ENCODE peak calls at places on chromosomes 6 and 20, in eight cellular contexts. L is neural progenitor cell, U is ovary, Z is HCT116, J is AG04450, A is small intestine, K is mucosa of descending colon, F is choroid plexus epithelial cell. R is an unnamed sample.

GRCh38 chr6:27161946-27162603 is 85.4 kb upstream of the PRSS16 start:
- DNase-seq in L (peak), U (no peak), Z (peak), J (no peak), A (peak), K (peak), F (peak), R (no peak)

GRCh38 chr6:29451471-29452193 is 5.2 kb downstream of the OR11A1 start:
- DNase-seq in L (no peak), U (no peak), Z (no peak), J (no peak), A (no peak), K (no peak), F (peak), R (no peak)

GRCh38 chr20:61331542-61331941 is 79.5 kb downstream of the CDH4 start:
- DNase-seq in L (peak), U (no peak), Z (no peak), J (no peak), A (no peak), K (no peak), F (no peak), R (peak)

GRCh38 chr6:41073968-41074691 is 1.4 kb downstream of the NFYA start:
- DNase-seq in L (peak), U (no peak), Z (no peak), J (no peak), A (peak), K (no peak), F (peak), R (no peak)

GRCh38 chr6:152268846-152269442 is 368.2 kb downstream of the SYNE1 start:
- DNase-seq in L (no peak), U (no peak), Z (no peak), J (no peak), A (no peak), K (no peak), F (peak), R (no peak)

GRCh38 chr6:20211037-20211940 is 980 bp downstream of the MBOAT1 start:
- DNase-seq in L (peak), U (no peak), Z (no peak), J (no peak), A (peak), K (peak), F (peak), R (peak)

GRCh38 chr6:133707456-133707855 is 181.5 kb upstream of the TCF21 start:
- DNase-seq in L (peak), U (no peak), Z (no peak), J (peak), A (no peak), K (no peak), F (peak), R (no peak)

GRCh38 chr20:46642265-46642942 is 8.9 kb downstream of the SLC13A3 start:
- DNase-seq in L (no peak), U (no peak), Z (no peak), J (no peak), A (no peak), K (no peak), F (no peak), R (no peak)

GRCh38 chr6:2684059-2684749 is 66.5 kb downstream of the MYLK4 start:
- DNase-seq in L (no peak), U (no peak), Z (peak), J (no peak), A (no peak), K (no peak), F (peak), R (no peak)

GRCh38 chr6:42783177-42783875 is 1.5 kb downstream of the BICRAL start:
- DNase-seq in L (peak), U (peak), Z (no peak), J (peak), A (peak), K (peak), F (peak), R (peak)

GRCh38 chr20:48390981-48391380 is 436.8 kb downstream of the PREX1 start:
- DNase-seq in L (no peak), U (no peak), Z (no peak), J (no peak), A (no peak), K (no peak), F (no peak), R (no peak)

GRCh38 chr6:101741474-101742171 is 348.1 kb downstream of the GRIK2 start:
- DNase-seq in L (no peak), U (no peak), Z (no peak), J (no peak), A (no peak), K (no peak), F (no peak), R (no peak)

GRCh38 chr6:101740631-101741030 is 347.1 kb downstream of the GRIK2 start:
- DNase-seq in L (no peak), U (no peak), Z (no peak), J (no peak), A (no peak), K (no peak), F (no peak), R (no peak)

GRCh38 chr6:101738481-101738880 is 345.0 kb downstream of the GRIK2 start:
- DNase-seq in L (no peak), U (no peak), Z (no peak), J (no peak), A (no peak), K (no peak), F (no peak), R (no peak)
- H3K4me3 ChIP-seq in L (no peak), U (no peak), Z (no peak), J (no peak), A (no peak), K (no peak), F (no peak), R (no peak)

DNA sequence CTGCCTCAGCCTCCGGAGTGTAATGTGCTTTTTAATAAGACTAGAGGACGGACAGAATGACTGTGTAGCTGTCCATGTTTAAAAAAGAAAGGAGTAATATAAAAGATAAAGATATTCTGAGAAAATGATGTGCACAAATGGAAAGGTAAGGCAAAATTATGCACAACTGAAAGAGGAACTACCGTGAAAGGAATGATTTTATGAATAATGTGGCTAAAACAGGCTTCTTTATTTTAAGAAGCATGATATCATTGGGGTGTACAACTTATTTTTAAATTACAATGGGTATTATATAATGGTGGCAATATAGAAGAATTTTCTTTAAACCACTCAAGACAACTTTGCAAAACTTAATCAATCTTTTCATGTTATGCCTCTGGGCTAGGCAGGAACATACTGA is 78.1 kb downstream of the FIG4 start:
- DNase-seq in L (no peak), U (no peak), Z (no peak), J (no peak), A (no peak), K (no peak), F (no peak), R (no peak)
- H3K4me3 ChIP-seq in L (no peak), U (no peak), Z (no peak), J (no peak), A (no peak), K (no peak), F (no peak), R (no peak)

GRCh38 chr20:41058674-41059008 is 30.0 kb downstream of the TOP1 start:
- DNase-seq in L (no peak), U (no peak), Z (no peak), J (no peak), A (no peak), K (no peak), F (no peak), R (no peak)
- H3K4me3 ChIP-seq in L (no peak), U (no peak), Z (no peak), J (no peak), A (no peak), K (no peak), F (no peak), R (no peak)

DNA sequence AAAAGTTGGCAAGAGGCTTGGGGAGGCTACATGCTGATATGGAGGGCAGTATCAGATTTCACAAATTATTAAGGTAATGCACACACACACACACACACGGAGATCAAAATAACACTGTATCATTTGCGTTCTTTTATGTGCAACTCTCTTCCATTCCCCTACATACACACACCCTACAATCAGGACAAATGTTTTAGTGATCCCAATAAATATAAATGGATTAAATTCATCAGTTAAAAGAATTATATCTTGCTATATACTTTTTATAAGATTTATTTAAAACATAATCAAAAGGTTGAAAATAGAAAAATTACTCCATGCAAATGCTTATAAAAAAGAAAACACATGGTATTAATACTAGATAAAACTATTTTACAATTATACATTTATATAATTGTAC is 25.9 kb downstream of the TMX4 start:
- DNase-seq in L (no peak), U (no peak), Z (no peak), J (no peak), A (no peak), K (no peak), F (no peak), R (no peak)
- H3K4me3 ChIP-seq in L (no peak), U (no peak), Z (no peak), J (no peak), A (no peak), K (no peak), F (no peak), R (no peak)

GRCh38 chr6:219641-220198 is 72.6 kb upstream of the DUSP22 start:
- DNase-seq in L (peak), U (peak), Z (no peak), J (no peak), A (no peak), K (peak), F (peak), R (peak)
- H3K4me3 ChIP-seq in L (no peak), U (no peak), Z (no peak), J (peak), A (no peak), K (no peak), F (no peak), R (no peak)

GRCh38 chr20:31716818-31717477 is 5.7 kb downstream of the BCL2L1 start:
- DNase-seq in L (no peak), U (no peak), Z (no peak), J (no peak), A (no peak), K (no peak), F (no peak), R (no peak)
- H3K4me3 ChIP-seq in L (no peak), U (no peak), Z (no peak), J (no peak), A (peak), K (no peak), F (no peak), R (no peak)